ENCODE peak calls at places on chromosomes 11 and 22, in ten cellular contexts. W, U, F, V, S, O, Y, Z, P and L are unnamed samples.
A peak's percentile ranks its signal among the peaks of the same experiment; 100 is the strongest.

GRCh38 chr22:37633082-37633692 is 6.3 kb upstream of the SH3BP1 start:
- DNase-seq in W (no peak), U (no peak), F (no peak), V (no peak), S (no peak), O (no peak), Y (no peak), Z (peak; percentile 42), P (no peak), L (no peak)

GRCh38 chr11:111355101-111355500 is 24.0 kb downstream of the POU2AF1 start:
- DNase-seq in W (no peak), U (no peak), F (no peak), V (peak; percentile 11), S (no peak), O (no peak), Y (no peak), Z (no peak), P (no peak), L (no peak)

GRCh38 chr11:119168471-119169271 is at the start of gene NLRX1:
- DNase-seq in W (peak; percentile 68), U (peak; percentile 92), F (peak; percentile 72), V (peak; percentile 88), S (peak; percentile 85), O (peak; percentile 85), Y (peak; percentile 92), Z (peak; percentile 84), P (peak; percentile 88), L (peak; percentile 80)

GRCh38 chr11:82682003-82682751 is 51.5 kb downstream of the FAM181B start:
- DNase-seq in W (peak; percentile 78), U (no peak), F (peak; percentile 75), V (no peak), S (peak; percentile 45), O (no peak), Y (no peak), Z (no peak), P (peak; percentile 35), L (no peak)

GRCh38 chr11:22193348-22194051 is 615 bp downstream of the ANO5 start:
- DNase-seq in W (peak; percentile 6), U (peak; percentile 78), F (no peak), V (peak; percentile 39), S (peak; percentile 68), O (peak; percentile 22), Y (peak; percentile 63), Z (no peak), P (peak; percentile 13), L (peak; percentile 13)

GRCh38 chr22:25358421-25359170 is 139.2 kb downstream of the CRYBB2 start:
- DNase-seq in W (no peak), U (peak; percentile 65), F (no peak), V (no peak), S (no peak), O (no peak), Y (peak; percentile 54), Z (no peak), P (no peak), L (no peak)

GRCh38 chr11:33912405-33913361 is 20.8 kb upstream of the LMO2 start:
- DNase-seq in W (peak; percentile 86), U (no peak), F (peak; percentile 90), V (no peak), S (no peak), O (no peak), Y (no peak), Z (no peak), P (no peak), L (no peak)

GRCh38 chr11:441043-441417 is 781 bp downstream of the ANO9 start:
- DNase-seq in W (no peak), U (no peak), F (no peak), V (no peak), S (no peak), O (no peak), Y (peak; percentile 21), Z (no peak), P (no peak), L (no peak)

GRCh38 chr11:71265559-71266092 is 13.2 kb upstream of the SHANK2 start:
- DNase-seq in W (no peak), U (peak; percentile 71), F (no peak), V (no peak), S (no peak), O (no peak), Y (no peak), Z (no peak), P (no peak), L (no peak)
- H3K27ac ChIP-seq in W (no peak overlapping the region), U (no peak overlapping the region), F (no peak overlapping the region), V (no peak overlapping the region), S (no peak overlapping the region), O (no peak overlapping the region), Y (no peak overlapping the region), Z (no peak overlapping the region), P (no peak overlapping the region), L (no peak overlapping the region)

GRCh38 chr11:126305699-126306098 is 1.8 kb downstream of the DCPS start:
- DNase-seq in W (no peak), U (no peak), F (no peak), V (no peak), S (no peak), O (no peak), Y (no peak), Z (no peak), P (no peak), L (no peak)

GRCh38 chr11:126304457-126305072 is 705 bp downstream of the DCPS start:
- DNase-seq in W (peak; percentile 38), U (no peak), F (no peak), V (no peak), S (no peak), O (no peak), Y (no peak), Z (no peak), P (no peak), L (no peak)

GRCh38 chr11:126310229-126310991 is 6.5 kb downstream of the DCPS start:
- DNase-seq in W (peak; percentile 83), U (peak; percentile 85), F (peak; percentile 74), V (peak; percentile 65), S (peak; percentile 80), O (peak; percentile 80), Y (peak; percentile 89), Z (peak; percentile 65), P (peak; percentile 79), L (peak; percentile 74)

GRCh38 chr11:126308271-126308671 is 4.4 kb downstream of the DCPS start:
- DNase-seq in W (no peak), U (no peak), F (no peak), V (no peak), S (no peak), O (no peak), Y (no peak), Z (no peak), P (no peak), L (no peak)

DNA sequence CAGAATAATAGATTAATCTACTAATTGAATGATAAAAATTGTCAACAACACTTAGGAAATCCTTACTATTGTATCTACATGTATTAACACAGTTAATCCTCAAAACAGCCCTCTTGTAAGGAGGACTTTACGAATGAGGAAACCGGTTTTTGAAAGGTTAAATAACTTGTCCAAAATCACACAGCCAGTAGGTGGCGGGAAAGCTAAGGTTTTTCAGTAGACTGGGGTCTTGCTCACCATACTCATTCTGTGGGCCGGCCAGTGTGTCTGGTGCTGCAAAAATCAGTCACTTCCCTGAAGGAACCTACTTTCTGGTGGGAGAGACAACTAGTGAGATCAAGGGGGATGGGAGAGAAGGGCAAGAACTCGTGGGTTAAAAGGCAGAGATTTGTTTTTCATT is 3.8 kb downstream of the DCPS start:
- DNase-seq in W (peak; percentile 66), U (no peak), F (peak; percentile 58), V (no peak), S (peak; percentile 52), O (no peak), Y (no peak), Z (peak; percentile 18), P (no peak), L (no peak)
- TF ChIP-seq CTCF in W (peak; percentile 50), U (no peak), F (peak; percentile 56), V (peak; percentile 19), S (peak; percentile 67), O (peak; percentile 30), Y (no peak), Z (no peak), P (peak; percentile 42), L (no peak)

DNA sequence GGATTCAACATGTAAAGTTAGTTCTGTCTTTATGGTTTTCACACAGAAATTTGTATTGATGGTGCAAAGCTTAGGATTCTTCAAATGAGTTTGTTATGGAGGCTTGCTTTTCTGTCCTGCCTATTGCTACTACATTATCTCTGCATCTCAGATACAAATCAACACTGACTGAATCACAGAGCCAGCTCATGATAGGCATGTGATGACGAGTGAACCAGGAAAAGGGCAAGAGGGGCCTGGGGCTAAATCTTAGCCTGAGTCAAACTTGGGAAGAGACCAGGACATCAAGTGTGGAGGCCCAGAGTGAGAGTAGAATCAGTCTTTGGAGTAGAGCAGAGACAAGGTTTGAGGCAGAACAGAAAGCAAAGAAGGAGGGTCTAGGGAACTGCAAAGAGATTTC is 107.1 kb upstream of the CD44 start:
- DNase-seq in W (no peak), U (no peak), F (peak; percentile 70), V (no peak), S (no peak), O (no peak), Y (no peak), Z (no peak), P (no peak), L (no peak)
- H3K9me3 ChIP-seq in W (no peaks in the 10 kb centered on the region), U (no peaks in the 10 kb centered on the region), F (no peaks in the 10 kb centered on the region), V (no peaks in the 10 kb centered on the region), S (no peaks in the 10 kb centered on the region), O (peaks cover 4% of the 10 kb centered on the region), Y (no peaks in the 10 kb centered on the region), Z (no peaks in the 10 kb centered on the region), P (no peaks in the 10 kb centered on the region), L (no peaks in the 10 kb centered on the region)

GRCh38 chr11:96280444-96280843 is 62.6 kb downstream of the MAML2 start:
- DNase-seq in W (no peak), U (no peak), F (no peak), V (no peak), S (no peak), O (no peak), Y (no peak), Z (no peak), P (no peak), L (no peak)

GRCh38 chr11:96278039-96278897 is 64.7 kb downstream of the MAML2 start:
- DNase-seq in W (no peak), U (no peak), F (peak; percentile 23), V (no peak), S (no peak), O (no peak), Y (no peak), Z (no peak), P (no peak), L (no peak)

GRCh38 chr11:96277696-96278038 is 65.3 kb downstream of the MAML2 start:
- DNase-seq in W (no peak), U (no peak), F (no peak), V (no peak), S (no peak), O (no peak), Y (no peak), Z (no peak), P (no peak), L (no peak)

GRCh38 chr11:96279421-96280290 is 63.3 kb downstream of the MAML2 start:
- DNase-seq in W (peak; percentile 66), U (no peak), F (peak; percentile 67), V (no peak), S (no peak), O (no peak), Y (no peak), Z (no peak), P (no peak), L (no peak)

DNA sequence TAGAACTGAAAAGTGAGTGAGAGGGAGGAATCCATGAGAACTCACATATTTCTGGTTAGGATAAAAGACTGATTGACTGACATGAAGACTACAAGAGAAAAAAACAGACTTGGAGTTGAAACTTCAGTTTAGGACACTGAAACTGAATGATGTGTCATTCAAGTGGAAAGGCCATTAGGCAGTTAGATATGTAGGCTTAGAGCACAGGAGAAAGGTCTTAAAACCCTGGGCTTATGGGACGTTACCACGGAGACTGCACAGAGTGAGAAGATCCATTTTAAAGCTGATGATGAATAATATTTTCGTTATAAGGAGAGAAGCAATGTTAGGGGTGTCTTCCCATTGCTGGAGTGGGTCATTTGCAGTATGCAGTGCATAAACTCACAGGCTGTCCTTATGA is 64.0 kb downstream of the MAML2 start:
- DNase-seq in W (peak; percentile 30), U (no peak), F (no peak), V (no peak), S (no peak), O (no peak), Y (no peak), Z (no peak), P (no peak), L (no peak)
- H3K27ac ChIP-seq in W (peak overlapping the region; percentile 62), U (no peak overlapping the region), F (no peak overlapping the region), V (no peak overlapping the region), S (no peak overlapping the region), O (no peak overlapping the region), Y (no peak overlapping the region), Z (no peak overlapping the region), P (no peak overlapping the region), L (no peak overlapping the region)